ENCODE peak calls at places on chromosomes 7 and 10, in ten cellular contexts. O, I, J, D, G, W, B, C, P and M are unnamed samples.

GRCh38 chr10:97412891-97413304 is 11.8 kb upstream of the RRP12 start:
- DNase-seq in O (no peak), I (no peak), J (no peak), D (no peak), G (no peak), W (no peak), B (no peak), C (no peak), P (no peak), M (no peak)

GRCh38 chr7:7315851-7316250 is 133.5 kb downstream of the C1GALT1 start:
- DNase-seq in O (no peak), I (no peak), J (no peak), D (no peak), G (no peak), W (no peak), B (no peak), C (no peak), P (no peak), M (no peak)

GRCh38 chr10:128626397-128627060 is 500.3 kb upstream of the MKI67 start:
- DNase-seq in O (no peak), I (no peak), J (no peak), D (no peak), G (no peak), W (no peak), B (no peak), C (no peak), P (no peak), M (no peak)

GRCh38 chr7:149027560-149028345 is 552 bp downstream of the PDIA4 start:
- DNase-seq in O (peak; percentile 28), I (peak; percentile 33), J (no peak), D (no peak), G (peak; percentile 21), W (peak; percentile 21), B (no peak), C (peak; percentile 29), P (peak; percentile 27), M (no peak)

GRCh38 chr10:103558916-103559315 is 65.4 kb downstream of the NEURL1 start:
- DNase-seq in O (no peak), I (peak; percentile 42), J (no peak), D (no peak), G (no peak), W (no peak), B (no peak), C (no peak), P (no peak), M (no peak)

GRCh38 chr10:110364531-110364937 is 59.8 kb upstream of the SMNDC1 start:
- DNase-seq in O (no peak), I (no peak), J (no peak), D (no peak), G (no peak), W (no peak), B (no peak), C (no peak), P (no peak), M (no peak)

GRCh38 chr10:25114036-25114411 is 60.8 kb upstream of the GPR158 start:
- DNase-seq in O (no peak), I (no peak), J (no peak), D (no peak), G (no peak), W (no peak), B (no peak), C (no peak), P (no peak), M (no peak)

GRCh38 chr10:79438021-79438698 is 7.3 kb downstream of the ZCCHC24 start:
- DNase-seq in O (no peak), I (peak; percentile 50), J (no peak), D (no peak), G (peak; percentile 41), W (no peak), B (no peak), C (no peak), P (no peak), M (no peak)

GRCh38 chr10:58140054-58140453 is 127.6 kb downstream of the IPMK start:
- DNase-seq in O (no peak), I (no peak), J (no peak), D (no peak), G (no peak), W (no peak), B (no peak), C (no peak), P (no peak), M (no peak)

GRCh38 chr10:73469579-73469978 is 26.2 kb downstream of the PPP3CB start:
- DNase-seq in O (no peak), I (no peak), J (no peak), D (no peak), G (no peak), W (no peak), B (no peak), C (no peak), P (no peak), M (no peak)

GRCh38 chr10:81874878-81875679 is at the start of gene NRG3:
- DNase-seq in O (no peak), I (no peak), J (no peak), D (no peak), G (no peak), W (peak; percentile 41), B (peak; percentile 5), C (no peak), P (no peak), M (no peak)

GRCh38 chr7:2757904-2758672 is 70.1 kb downstream of the AMZ1 start:
- DNase-seq in O (peak; percentile 55), I (peak; percentile 98), J (no peak), D (no peak), G (peak; percentile 99), W (peak; percentile 78), B (peak; percentile 63), C (peak; percentile 97), P (peak; percentile 99), M (no peak)

GRCh38 chr10:93067443-93068365 is 6.0 kb upstream of the CYP26A1 start:
- DNase-seq in O (no peak), I (no peak), J (no peak), D (no peak), G (no peak), W (no peak), B (no peak), C (no peak), P (no peak), M (no peak)

GRCh38 chr7:83921798-83922607 is 272.6 kb downstream of the SEMA3A start:
- DNase-seq in O (no peak), I (no peak), J (no peak), D (no peak), G (peak; percentile 62), W (peak; percentile 92), B (no peak), C (peak; percentile 17), P (peak; percentile 37), M (no peak)

GRCh38 chr10:4776234-4776638 is 49.8 kb upstream of the AKR1E2 start:
- DNase-seq in O (no peak), I (no peak), J (no peak), D (no peak), G (no peak), W (no peak), B (no peak), C (no peak), P (no peak), M (no peak)

DNA sequence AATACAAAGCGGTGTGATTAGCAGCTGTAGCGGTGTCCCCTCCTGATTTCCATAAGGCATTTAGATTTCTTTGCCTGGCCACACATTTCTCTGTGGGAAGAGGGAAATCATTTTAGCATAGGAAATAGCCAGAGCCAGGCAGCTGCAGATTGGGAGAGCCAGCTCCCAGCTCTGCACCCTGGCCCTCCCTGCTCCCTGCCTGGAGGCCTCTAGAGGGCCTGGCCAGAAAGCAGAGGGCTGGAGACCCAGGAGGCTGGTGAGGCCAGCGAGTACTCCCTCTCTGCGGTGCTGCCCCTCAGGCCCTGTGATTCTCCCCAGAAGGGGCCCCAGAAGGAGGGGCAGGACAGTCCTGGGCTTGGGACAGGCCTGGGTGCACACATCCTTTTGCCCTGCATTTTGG is 85.6 kb downstream of the C10orf105 start:
- DNase-seq in O (no peak), I (no peak), J (no peak), D (no peak), G (no peak), W (no peak), B (no peak), C (no peak), P (no peak), M (no peak)
- TF ChIP-seq CTCF in O (no peak), I (no peak), J (no peak), D (no peak), G (no peak), W (no peak), B (no peak), C (no peak), P (no peak), M (no peak)

DNA sequence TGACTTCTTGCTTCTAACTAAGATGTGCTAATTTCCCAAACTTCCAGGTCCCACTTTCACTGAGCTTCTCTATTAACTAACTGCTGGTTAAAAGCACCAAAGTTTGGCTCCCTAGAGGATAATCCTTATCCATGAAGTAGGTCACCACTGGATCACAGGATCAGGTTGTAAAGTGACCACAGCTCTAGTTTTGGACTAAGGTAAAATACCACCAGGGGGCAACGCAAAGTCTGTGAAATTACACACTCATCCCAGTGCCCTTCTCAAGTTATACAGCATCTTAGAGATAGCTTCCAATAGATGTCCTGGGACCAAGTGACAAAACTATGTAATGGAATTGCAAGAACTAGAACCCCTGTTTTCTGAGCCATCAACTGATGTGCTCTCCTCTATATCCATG is 116.4 kb upstream of the ASAH2 start:
- DNase-seq in O (no peak), I (peak; percentile 62), J (no peak), D (no peak), G (peak; percentile 65), W (peak; percentile 19), B (no peak), C (peak; percentile 72), P (peak; percentile 65), M (no peak)
- TF ChIP-seq CTCF in O (peak; percentile 14), I (peak; percentile 65), J (no peak), D (peak; percentile 39), G (peak; percentile 48), W (peak; percentile 47), B (peak; percentile 43), C (peak; percentile 61), P (peak; percentile 46), M (peak; percentile 38)

DNA sequence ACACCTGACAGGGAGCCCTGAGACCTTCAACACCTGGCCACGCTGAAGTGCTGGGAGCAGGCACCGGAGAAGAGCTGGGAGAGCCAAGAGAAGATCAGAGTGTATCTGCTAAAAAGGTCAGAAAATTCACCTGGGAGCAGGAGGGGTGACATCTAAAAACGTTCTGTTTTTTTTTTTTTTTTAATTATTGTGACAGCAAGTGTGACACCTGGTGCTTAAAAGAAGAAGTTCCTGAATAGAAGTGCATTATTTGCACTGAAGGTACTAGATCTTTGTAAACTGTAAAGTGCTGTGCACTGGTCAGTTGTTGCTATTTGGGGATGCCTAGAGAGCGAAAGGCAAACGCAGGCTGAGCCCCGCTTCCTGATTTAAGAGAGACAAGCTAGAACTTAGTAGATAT is 422.0 kb downstream of the PLXNA4 start:
- DNase-seq in O (no peak), I (no peak), J (no peak), D (no peak), G (no peak), W (no peak), B (no peak), C (no peak), P (no peak), M (no peak)
- TF ChIP-seq CTCF in O (no peak), I (no peak), J (no peak), D (peak; percentile 7), G (no peak), W (peak; percentile 2), B (no peak), C (no peak), P (no peak), M (no peak)

GRCh38 chr10:53579773-53580172 is 807.2 kb upstream of the MBL2 start:
- DNase-seq in O (no peak), I (no peak), J (no peak), D (no peak), G (no peak), W (no peak), B (no peak), C (no peak), P (no peak), M (no peak)

GRCh38 chr10:53580465-53580864 is 807.9 kb upstream of the MBL2 start:
- DNase-seq in O (no peak), I (no peak), J (no peak), D (no peak), G (no peak), W (no peak), B (no peak), C (no peak), P (no peak), M (no peak)
- TF ChIP-seq CTCF in O (no peak), I (no peak), J (no peak), D (no peak), G (no peak), W (no peak), B (no peak), C (no peak), P (no peak), M (no peak)